ENCODE peak calls at places on chromosomes 11 and 22, in eight cellular contexts. A, Z, B, M, F, J, S and E are unnamed samples.

GRCh38 chr11:124873980-124874379 is 8.7 kb downstream of the ROBO3 start:
- DNase-seq in A (peak; percentile 44), Z (no peak), B (no peak), M (no peak), F (no peak), J (no peak), S (no peak), E (no peak)

GRCh38 chr11:67544591-67545242 is 21.5 kb upstream of the CABP2 start:
- DNase-seq in A (no peak), Z (peak; percentile 15), B (no peak), M (no peak), F (no peak), J (no peak), S (no peak), E (no peak)

GRCh38 chr22:33438273-33438672 is 380.1 kb upstream of the SYN3 start:
- DNase-seq in A (no peak), Z (peak; percentile 7), B (peak; percentile 27), M (no peak), F (no peak), J (peak; percentile 56), S (peak; percentile 93), E (no peak)

GRCh38 chr11:33543823-33544222 is 156.8 kb downstream of the C11orf91 start:
- DNase-seq in A (no peak), Z (no peak), B (no peak), M (no peak), F (no peak), J (no peak), S (no peak), E (no peak)

GRCh38 chr22:25069758-25070461 is 117.4 kb downstream of the KIAA1671 start:
- DNase-seq in A (peak; percentile 82), Z (no peak), B (no peak), M (no peak), F (no peak), J (peak; percentile 55), S (no peak), E (no peak)

GRCh38 chr11:77147668-77148321 is 19.7 kb downstream of the MYO7A start:
- DNase-seq in A (no peak), Z (no peak), B (no peak), M (no peak), F (no peak), J (no peak), S (no peak), E (peak; percentile 22)

GRCh38 chr11:125519865-125520834 is 24.1 kb upstream of the FEZ1 start:
- DNase-seq in A (no peak), Z (no peak), B (no peak), M (no peak), F (no peak), J (no peak), S (no peak), E (no peak)

GRCh38 chr11:75073459-75074190 is 23.1 kb downstream of the OR2AT4 start:
- DNase-seq in A (no peak), Z (peak; percentile 13), B (no peak), M (no peak), F (no peak), J (no peak), S (no peak), E (no peak)

GRCh38 chr11:123702137-123702536 is 39.3 kb downstream of the ZNF202 start:
- DNase-seq in A (no peak), Z (no peak), B (peak; percentile 24), M (no peak), F (no peak), J (no peak), S (peak; percentile 7), E (no peak)

GRCh38 chr11:2122907-2123627 is 16.1 kb downstream of the IGF2 start:
- DNase-seq in A (no peak), Z (no peak), B (no peak), M (no peak), F (no peak), J (no peak), S (no peak), E (no peak)

GRCh38 chr22:19105867-19106802 is 16.1 kb downstream of the DGCR2 start:
- DNase-seq in A (peak; percentile 56), Z (peak; percentile 35), B (peak; percentile 51), M (no peak), F (no peak), J (no peak), S (no peak), E (no peak)
- TF ChIP-seq CTCF in A (no peak), Z (peak; percentile 20), B (peak; percentile 49), M (peak; percentile 41), F (peak; percentile 35), J (peak; percentile 22), S (peak; percentile 51), E (no peak)

DNA sequence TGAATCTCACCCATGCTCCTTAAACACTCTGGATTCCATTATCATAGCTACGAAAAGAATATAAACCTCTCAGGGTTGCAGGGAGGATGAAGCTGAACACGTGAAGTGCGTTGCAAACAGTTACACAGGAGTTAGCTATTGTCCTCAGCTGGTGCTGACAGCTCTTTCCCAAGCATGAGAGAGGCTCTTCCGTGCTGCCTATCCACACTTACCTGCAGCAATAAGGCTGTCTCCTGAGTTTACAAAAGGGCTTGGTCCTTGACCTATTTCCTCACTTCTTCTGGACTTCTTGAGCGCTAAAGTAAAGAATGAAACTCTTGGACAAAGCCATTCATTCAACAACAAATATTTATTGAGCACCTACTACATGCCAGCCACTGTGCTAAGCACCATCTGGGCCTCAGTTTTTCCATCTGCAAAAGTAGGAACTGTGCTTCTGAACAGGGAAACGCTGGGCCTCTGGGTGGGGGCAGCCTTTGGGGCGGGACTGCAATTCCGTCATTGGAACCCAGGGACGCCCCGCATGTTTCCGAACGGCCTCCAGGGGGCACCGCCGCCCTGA is 749 bp upstream of the ARL2 start:
- DNase-seq in A (peak; percentile 95), Z (peak; percentile 85), B (peak; percentile 93), M (peak; percentile 96), F (peak; percentile 79), J (peak; percentile 84), S (peak; percentile 83), E (no peak)
- TF ChIP-seq CTCF in A (peak; percentile 76), Z (peak; percentile 68), B (peak; percentile 81), M (peak; percentile 90), F (peak; percentile 68), J (no peak), S (peak; percentile 87), E (no peak)

GRCh38 chr11:108666373-108666772 is 1.5 kb downstream of the DDX10 start:
- DNase-seq in A (no peak), Z (peak; percentile 13), B (peak; percentile 30), M (no peak), F (no peak), J (no peak), S (no peak), E (no peak)

GRCh38 chr11:108664241-108664640 is 628 bp upstream of the DDX10 start:
- DNase-seq in A (no peak), Z (no peak), B (no peak), M (no peak), F (no peak), J (no peak), S (no peak), E (no peak)

GRCh38 chr11:108663154-108663877 is 1.6 kb upstream of the DDX10 start:
- DNase-seq in A (no peak), Z (no peak), B (peak; percentile 65), M (no peak), F (no peak), J (no peak), S (no peak), E (no peak)

GRCh38 chr11:108662700-108663099 is 2.2 kb upstream of the DDX10 start:
- DNase-seq in A (no peak), Z (no peak), B (peak; percentile 60), M (no peak), F (no peak), J (no peak), S (no peak), E (no peak)

GRCh38 chr11:108664730-108665525 is at the start of gene DDX10:
- DNase-seq in A (peak; percentile 99), Z (peak; percentile 99), B (peak; percentile 99), M (peak; percentile 94), F (peak; percentile 99), J (peak; percentile 97), S (peak; percentile 97), E (peak; percentile 95)
- TF ChIP-seq CTCF in A (no peak), Z (no peak), B (no peak), M (peak; percentile 9), F (no peak), J (peak; percentile 28), S (peak; percentile 27), E (no peak)

GRCh38 chr11:86481399-86481798 is 106.7 kb downstream of the CCDC81 start:
- DNase-seq in A (no peak), Z (no peak), B (no peak), M (no peak), F (no peak), J (no peak), S (no peak), E (no peak)
- TF ChIP-seq CTCF in A (no peak), Z (no peak), B (no peak), M (no peak), F (no peak), J (no peak), S (no peak), E (no peak)

DNA sequence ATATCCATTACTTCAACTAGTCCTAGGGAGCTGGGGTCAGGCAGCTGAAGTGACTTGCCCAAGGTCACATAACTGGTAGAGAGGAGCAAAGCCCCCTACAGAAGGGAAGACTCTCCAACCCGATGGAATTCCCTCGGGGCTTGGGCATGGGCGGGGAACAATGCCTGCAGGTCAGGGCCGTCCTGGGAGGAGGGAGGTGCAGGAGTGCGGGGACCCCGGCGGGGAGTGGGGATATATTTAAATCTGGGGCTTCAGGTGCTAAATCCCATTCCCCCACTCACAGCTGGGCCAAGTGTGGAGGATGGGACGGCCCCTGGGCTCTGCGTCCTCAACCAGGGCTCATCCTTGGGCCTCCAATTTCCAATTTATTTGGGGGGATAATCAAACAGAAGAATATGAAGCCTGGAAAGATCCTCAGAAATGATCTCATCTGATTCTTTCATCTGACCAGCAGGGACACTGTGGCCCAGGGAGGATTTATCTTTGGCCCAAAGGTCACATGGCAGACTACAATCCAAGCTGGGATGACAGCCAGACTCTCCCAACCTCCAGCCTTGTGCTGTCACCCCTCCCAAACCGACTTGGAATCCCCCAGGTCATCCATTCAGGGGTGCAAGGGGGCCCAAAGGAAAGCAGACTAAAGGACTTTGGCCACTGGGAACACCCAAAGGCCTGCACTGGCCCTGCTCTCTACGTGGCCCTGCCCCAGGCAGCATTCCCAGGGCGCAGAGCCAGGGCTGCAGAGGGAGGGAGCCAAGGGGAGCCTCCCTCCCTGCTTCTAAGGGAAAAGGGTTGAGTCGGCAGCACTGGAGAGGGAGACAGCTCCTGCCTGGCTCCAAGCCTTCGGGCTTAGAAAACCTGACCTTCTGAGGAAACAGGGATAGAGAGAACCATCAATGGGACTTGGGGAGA is 8.7 kb upstream of the C1QTNF6 start:
- DNase-seq in A (peak; percentile 93), Z (peak; percentile 94), B (no peak), M (no peak), F (no peak), J (peak; percentile 69), S (no peak), E (no peak)
- TF ChIP-seq CTCF in A (no peak), Z (no peak), B (no peak), M (no peak), F (no peak), J (no peak), S (peak; percentile 5), E (no peak)

DNA sequence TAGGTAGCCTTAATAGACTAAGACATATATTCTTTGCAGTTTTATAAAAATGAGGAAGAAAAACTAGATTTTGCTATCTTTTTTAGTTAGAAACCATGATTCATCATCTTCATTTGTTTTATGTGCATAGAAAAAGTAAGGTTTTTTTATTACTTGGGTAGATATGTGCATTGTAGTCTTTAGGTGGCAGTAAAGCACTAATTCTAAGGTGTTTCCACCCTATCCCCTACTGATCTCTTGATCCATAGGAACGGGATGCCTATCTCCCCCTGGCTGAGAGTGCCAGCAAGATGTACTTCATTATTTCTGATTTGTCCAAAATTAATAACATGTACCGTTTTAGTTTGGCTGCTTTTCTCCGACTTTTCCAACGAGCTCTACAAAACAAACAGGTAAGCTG is 148.1 kb downstream of the DYNC2H1 start:
- DNase-seq in A (no peak), Z (peak; percentile 26), B (no peak), M (no peak), F (no peak), J (no peak), S (peak; percentile 1), E (no peak)
- TF ChIP-seq CTCF in A (no peak), Z (peak; percentile 23), B (no peak), M (no peak), F (peak; percentile 46), J (no peak), S (peak; percentile 43), E (no peak)